ENCODE peak calls at places on chromosomes 3 and 15, in ten cellular contexts. One of them, this sample, is unnamed.

GRCh38 chr3:116139607-116140006 is 305.7 kb downstream of the LSAMP start:
- DNase-seq in ovary: no peak
- DNase-seq in body of pancreas: no peak
- DNase-seq in tibial nerve: no peak
- DNase-seq in adrenal gland: no peak
- DNase-seq in transverse colon: no peak
- DNase-seq in heart left ventricle: no peak
- DNase-seq in IMR-90: peak; percentile 26
- DNase-seq in stomach: no peak
- DNase-seq in Peyer's patch: no peak
- DNase-seq in this sample: no peak

GRCh38 chr3:110248666-110249065 is 823.0 kb upstream of the NECTIN3 start:
- DNase-seq in transverse colon: no peak
- DNase-seq in body of pancreas: no peak
- DNase-seq in tibial nerve: no peak
- DNase-seq in stomach: no peak
- DNase-seq in adrenal gland: no peak
- DNase-seq in ovary: no peak
- DNase-seq in Peyer's patch: no peak
- DNase-seq in IMR-90: peak; percentile 52
- DNase-seq in heart left ventricle: no peak
- DNase-seq in this sample: no peak

GRCh38 chr3:125767641-125768040 is 172.3 kb upstream of the OSBPL11 start:
- DNase-seq in tibial nerve: no peak
- DNase-seq in stomach: no peak
- DNase-seq in transverse colon: no peak
- DNase-seq in adrenal gland: no peak
- DNase-seq in Peyer's patch: no peak
- DNase-seq in ovary: no peak
- DNase-seq in IMR-90: no peak
- DNase-seq in body of pancreas: no peak
- DNase-seq in heart left ventricle: no peak
- DNase-seq in this sample: no peak

GRCh38 chr3:16399473-16399872 is 114.0 kb downstream of the RFTN1 start:
- DNase-seq in Peyer's patch: no peak
- DNase-seq in stomach: no peak
- DNase-seq in IMR-90: peak; percentile 95
- DNase-seq in tibial nerve: no peak
- DNase-seq in ovary: peak; percentile 60
- DNase-seq in transverse colon: no peak
- DNase-seq in adrenal gland: peak; percentile 31
- DNase-seq in heart left ventricle: peak; percentile 75
- DNase-seq in body of pancreas: no peak
- DNase-seq in this sample: peak; percentile 63

GRCh38 chr15:35038655-35039534 is 46.2 kb downstream of the NANOGP8 start:
- DNase-seq in IMR-90: peak; percentile 77
- DNase-seq in heart left ventricle: no peak
- DNase-seq in body of pancreas: no peak
- DNase-seq in transverse colon: no peak
- DNase-seq in stomach: no peak
- DNase-seq in ovary: no peak
- DNase-seq in tibial nerve: no peak
- DNase-seq in adrenal gland: no peak
- DNase-seq in Peyer's patch: no peak
- DNase-seq in this sample: no peak

GRCh38 chr3:126523745-126524428 is at the start of gene CHST13:
- DNase-seq in ovary: no peak
- DNase-seq in tibial nerve: no peak
- DNase-seq in stomach: peak; percentile 46
- DNase-seq in IMR-90: peak; percentile 16
- DNase-seq in adrenal gland: no peak
- DNase-seq in heart left ventricle: peak; percentile 75
- DNase-seq in body of pancreas: peak; percentile 43
- DNase-seq in Peyer's patch: no peak
- DNase-seq in transverse colon: peak; percentile 86
- DNase-seq in this sample: peak; percentile 42

GRCh38 chr3:110808630-110809029 is 263.0 kb upstream of the NECTIN3 start:
- DNase-seq in adrenal gland: no peak
- DNase-seq in tibial nerve: no peak
- DNase-seq in body of pancreas: no peak
- DNase-seq in Peyer's patch: no peak
- DNase-seq in stomach: no peak
- DNase-seq in transverse colon: no peak
- DNase-seq in ovary: no peak
- DNase-seq in IMR-90: no peak
- DNase-seq in heart left ventricle: no peak
- DNase-seq in this sample: no peak

GRCh38 chr15:80659375-80659774 is 35.7 kb upstream of the ABHD17C start:
- DNase-seq in heart left ventricle: no peak
- DNase-seq in ovary: no peak
- DNase-seq in Peyer's patch: no peak
- DNase-seq in stomach: no peak
- DNase-seq in body of pancreas: no peak
- DNase-seq in IMR-90: no peak
- DNase-seq in adrenal gland: no peak
- DNase-seq in transverse colon: no peak
- DNase-seq in tibial nerve: no peak
- DNase-seq in this sample: no peak

GRCh38 chr15:36106640-36107335 is 472.6 kb upstream of the CDIN1 start:
- DNase-seq in stomach: no peak
- DNase-seq in adrenal gland: no peak
- DNase-seq in body of pancreas: no peak
- DNase-seq in transverse colon: no peak
- DNase-seq in Peyer's patch: no peak
- DNase-seq in tibial nerve: no peak
- DNase-seq in heart left ventricle: peak; percentile 33
- DNase-seq in ovary: no peak
- DNase-seq in IMR-90: no peak
- DNase-seq in this sample: no peak

GRCh38 chr15:33910741-33911140 is 57.6 kb upstream of the CHRM5 start:
- DNase-seq in adrenal gland: no peak
- DNase-seq in tibial nerve: no peak
- DNase-seq in body of pancreas: no peak
- DNase-seq in heart left ventricle: no peak
- DNase-seq in Peyer's patch: no peak
- DNase-seq in transverse colon: no peak
- DNase-seq in ovary: no peak
- DNase-seq in IMR-90: peak; percentile 69
- DNase-seq in stomach: no peak
- DNase-seq in this sample: no peak

GRCh38 chr3:10702961-10703740 is 112.9 kb upstream of the SLC6A11 start:
- DNase-seq in heart left ventricle: no peak
- DNase-seq in adrenal gland: no peak
- DNase-seq in Peyer's patch: no peak
- DNase-seq in body of pancreas: no peak
- DNase-seq in tibial nerve: no peak
- DNase-seq in stomach: no peak
- DNase-seq in transverse colon: no peak
- DNase-seq in IMR-90: no peak
- DNase-seq in ovary: no peak
- DNase-seq in this sample: no peak

GRCh38 chr3:153130312-153130977 is 31.6 kb upstream of the RAP2B start:
- DNase-seq in adrenal gland: no peak
- DNase-seq in transverse colon: no peak
- DNase-seq in IMR-90: peak; percentile 82
- DNase-seq in tibial nerve: no peak
- DNase-seq in body of pancreas: no peak
- DNase-seq in Peyer's patch: no peak
- DNase-seq in ovary: no peak
- DNase-seq in stomach: no peak
- DNase-seq in heart left ventricle: no peak
- DNase-seq in this sample: no peak

GRCh38 chr3:144756704-144757440 is 785.2 kb downstream of the DIPK2A start:
- DNase-seq in heart left ventricle: no peak
- DNase-seq in adrenal gland: no peak
- DNase-seq in IMR-90: no peak
- DNase-seq in stomach: no peak
- DNase-seq in ovary: no peak
- DNase-seq in Peyer's patch: no peak
- DNase-seq in body of pancreas: no peak
- DNase-seq in tibial nerve: no peak
- DNase-seq in transverse colon: no peak
- DNase-seq in this sample: no peak

GRCh38 chr3:37997321-37997720 is 6.7 kb downstream of the VILL start:
- DNase-seq in IMR-90: no peak
- DNase-seq in stomach: peak; percentile 23
- DNase-seq in heart left ventricle: peak; percentile 20
- DNase-seq in transverse colon: no peak
- DNase-seq in ovary: no peak
- DNase-seq in body of pancreas: no peak
- DNase-seq in Peyer's patch: no peak
- DNase-seq in adrenal gland: peak; percentile 21
- DNase-seq in tibial nerve: no peak
- DNase-seq in this sample: no peak

GRCh38 chr3:194928831-194929594 is 243.3 kb downstream of the FAM43A start:
- DNase-seq in Peyer's patch: no peak
- DNase-seq in heart left ventricle: peak; percentile 41
- DNase-seq in ovary: no peak
- DNase-seq in tibial nerve: no peak
- DNase-seq in IMR-90: no peak
- DNase-seq in body of pancreas: no peak
- DNase-seq in transverse colon: no peak
- DNase-seq in adrenal gland: no peak
- DNase-seq in stomach: no peak
- DNase-seq in this sample: no peak
- H3K4me1 ChIP-seq in Peyer's patch: peaks cover 7% of the 10 kb centered on the region
- H3K4me1 ChIP-seq in heart left ventricle: peaks cover 34% of the 10 kb centered on the region
- H3K4me1 ChIP-seq in ovary: no peaks in the 10 kb centered on the region
- H3K4me1 ChIP-seq in tibial nerve: peaks cover 49% of the 10 kb centered on the region
- H3K4me1 ChIP-seq in IMR-90: peaks cover 17% of the 10 kb centered on the region
- H3K4me1 ChIP-seq in body of pancreas: peaks cover 6% of the 10 kb centered on the region
- H3K4me1 ChIP-seq in transverse colon: no peaks in the 10 kb centered on the region
- H3K4me1 ChIP-seq in adrenal gland: peaks cover 14% of the 10 kb centered on the region
- H3K4me1 ChIP-seq in stomach: peaks cover 30% of the 10 kb centered on the region
- H3K4me1 ChIP-seq in this sample: peaks cover 10% of the 10 kb centered on the region

DNA sequence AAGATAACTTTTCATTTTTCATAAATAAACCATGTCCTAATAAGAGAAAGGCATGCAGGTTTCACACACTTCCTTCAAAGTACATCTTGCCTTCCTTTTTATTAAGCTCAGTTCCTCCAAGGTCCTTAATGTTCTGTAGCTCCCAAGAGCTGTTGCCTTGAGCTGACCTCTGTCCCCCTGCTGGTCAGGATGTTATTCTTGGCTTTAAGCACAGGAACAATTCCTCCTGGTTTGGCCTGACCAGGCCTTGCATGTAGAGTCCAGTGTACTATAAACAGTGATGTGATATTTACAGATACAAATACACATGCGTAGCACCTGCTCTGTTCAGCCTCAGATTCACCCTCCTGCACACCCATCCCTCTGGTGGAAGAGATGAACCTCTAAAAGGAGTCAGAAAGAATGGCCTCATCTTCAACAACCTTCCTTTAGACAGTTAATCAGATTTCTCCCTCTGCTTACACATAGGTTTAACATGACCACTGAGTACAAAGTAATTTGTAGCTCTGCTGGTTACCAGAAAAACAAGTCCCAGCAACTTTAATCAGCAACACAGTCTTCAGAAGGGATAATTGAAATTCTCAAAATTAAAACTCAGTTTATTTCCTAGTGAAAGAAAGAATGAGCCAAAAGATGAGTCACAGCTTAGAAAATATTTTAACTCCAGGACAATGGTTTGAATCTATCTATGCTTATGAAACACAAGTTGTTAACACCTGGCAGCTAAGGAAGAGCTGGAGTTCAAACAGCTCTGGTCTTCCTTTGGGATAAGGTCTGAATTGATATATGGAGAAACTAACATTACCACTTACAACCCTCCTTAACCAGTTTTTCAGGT is 46.5 kb downstream of the PTPN9 start:
- DNase-seq in body of pancreas: peak; percentile 53
- DNase-seq in IMR-90: peak; percentile 88
- DNase-seq in adrenal gland: peak; percentile 71
- DNase-seq in stomach: peak; percentile 63
- DNase-seq in tibial nerve: peak; percentile 44
- DNase-seq in ovary: peak; percentile 69
- DNase-seq in transverse colon: peak; percentile 56
- DNase-seq in heart left ventricle: peak; percentile 82
- DNase-seq in Peyer's patch: peak; percentile 28
- DNase-seq in this sample: peak; percentile 52
- H3K4me3 ChIP-seq in body of pancreas: no peak overlapping the region
- H3K4me3 ChIP-seq in IMR-90: no peak overlapping the region
- H3K4me3 ChIP-seq in adrenal gland: no peak overlapping the region
- H3K4me3 ChIP-seq in stomach: no peak overlapping the region
- H3K4me3 ChIP-seq in tibial nerve: no peak overlapping the region
- H3K4me3 ChIP-seq in ovary: no peak overlapping the region
- H3K4me3 ChIP-seq in transverse colon: no peak overlapping the region
- H3K4me3 ChIP-seq in heart left ventricle: no peak overlapping the region
- H3K4me3 ChIP-seq in Peyer's patch: no peak overlapping the region
- H3K4me3 ChIP-seq in this sample: no peak overlapping the region

GRCh38 chr15:101188517-101189340 is 63.1 kb downstream of the CHSY1 start:
- DNase-seq in IMR-90: peak; percentile 91
- DNase-seq in Peyer's patch: no peak
- DNase-seq in heart left ventricle: no peak
- DNase-seq in body of pancreas: no peak
- DNase-seq in tibial nerve: no peak
- DNase-seq in stomach: peak; percentile 58
- DNase-seq in ovary: peak; percentile 67
- DNase-seq in transverse colon: no peak
- DNase-seq in adrenal gland: no peak
- DNase-seq in this sample: no peak

GRCh38 chr15:101185770-101186169 is 66.1 kb downstream of the CHSY1 start:
- DNase-seq in stomach: no peak
- DNase-seq in IMR-90: no peak
- DNase-seq in ovary: no peak
- DNase-seq in adrenal gland: no peak
- DNase-seq in Peyer's patch: no peak
- DNase-seq in heart left ventricle: no peak
- DNase-seq in transverse colon: no peak
- DNase-seq in body of pancreas: no peak
- DNase-seq in tibial nerve: no peak
- DNase-seq in this sample: no peak

GRCh38 chr15:101189341-101189679 is 62.5 kb downstream of the CHSY1 start:
- DNase-seq in body of pancreas: no peak
- DNase-seq in Peyer's patch: no peak
- DNase-seq in heart left ventricle: no peak
- DNase-seq in stomach: no peak
- DNase-seq in ovary: no peak
- DNase-seq in transverse colon: no peak
- DNase-seq in IMR-90: no peak
- DNase-seq in tibial nerve: no peak
- DNase-seq in adrenal gland: no peak
- DNase-seq in this sample: no peak

GRCh38 chr15:101189708-101190107 is 62.1 kb downstream of the CHSY1 start:
- DNase-seq in stomach: no peak
- DNase-seq in transverse colon: no peak
- DNase-seq in ovary: no peak
- DNase-seq in tibial nerve: no peak
- DNase-seq in Peyer's patch: no peak
- DNase-seq in adrenal gland: no peak
- DNase-seq in heart left ventricle: no peak
- DNase-seq in body of pancreas: no peak
- DNase-seq in IMR-90: no peak
- DNase-seq in this sample: no peak

GRCh38 chr15:101187820-101188516 is 63.9 kb downstream of the CHSY1 start:
- DNase-seq in tibial nerve: no peak
- DNase-seq in ovary: peak; percentile 47
- DNase-seq in adrenal gland: no peak
- DNase-seq in heart left ventricle: no peak
- DNase-seq in body of pancreas: no peak
- DNase-seq in Peyer's patch: no peak
- DNase-seq in IMR-90: peak; percentile 99
- DNase-seq in stomach: no peak
- DNase-seq in transverse colon: no peak
- DNase-seq in this sample: no peak
- TF ChIP-seq POLR2A in tibial nerve: no peak
- TF ChIP-seq POLR2A in ovary: no peak
- TF ChIP-seq POLR2A in adrenal gland: no peak
- TF ChIP-seq POLR2A in heart left ventricle: no peak
- TF ChIP-seq POLR2A in body of pancreas: no peak
- TF ChIP-seq POLR2A in Peyer's patch: no peak
- TF ChIP-seq POLR2A in IMR-90: peak; percentile 60
- TF ChIP-seq POLR2A in stomach: no peak
- TF ChIP-seq POLR2A in transverse colon: no peak
- TF ChIP-seq POLR2A in this sample: no peak

GRCh38 chr3:190048831-190049541 is 71.7 kb downstream of the P3H2 start:
- DNase-seq in heart left ventricle: no peak
- DNase-seq in ovary: peak; percentile 53
- DNase-seq in transverse colon: no peak
- DNase-seq in tibial nerve: no peak
- DNase-seq in Peyer's patch: no peak
- DNase-seq in stomach: no peak
- DNase-seq in IMR-90: peak; percentile 83
- DNase-seq in adrenal gland: peak; percentile 70
- DNase-seq in body of pancreas: no peak
- DNase-seq in this sample: no peak
- H3K4me1 ChIP-seq in heart left ventricle: peaks cover 8% of the 10 kb centered on the region
- H3K4me1 ChIP-seq in ovary: peaks cover 4% of the 10 kb centered on the region
- H3K4me1 ChIP-seq in transverse colon: peaks cover 15% of the 10 kb centered on the region
- H3K4me1 ChIP-seq in tibial nerve: peaks cover 10% of the 10 kb centered on the region
- H3K4me1 ChIP-seq in Peyer's patch: peaks cover 7% of the 10 kb centered on the region
- H3K4me1 ChIP-seq in stomach: peaks cover 9% of the 10 kb centered on the region
- H3K4me1 ChIP-seq in IMR-90: peaks cover 7% of the 10 kb centered on the region
- H3K4me1 ChIP-seq in adrenal gland: no peaks in the 10 kb centered on the region
- H3K4me1 ChIP-seq in body of pancreas: no peaks in the 10 kb centered on the region
- H3K4me1 ChIP-seq in this sample: no peaks in the 10 kb centered on the region